ENCODE peak calls at places on chromosomes 16 and 17, in seven cellular contexts. G, X, J, M, F, I and U are unnamed samples.

GRCh38 chr16:84717484-84717883 is 17.7 kb downstream of the USP10 start:
- DNase-seq in G (no peak), X (no peak), J (no peak), M (no peak), F (no peak), I (no peak), U (no peak)

GRCh38 chr17:10779607-10780006 is 24.3 kb downstream of the TMEM238L start:
- DNase-seq in G (no peak), X (no peak), J (no peak), M (no peak), F (no peak), I (no peak), U (no peak)

GRCh38 chr16:67562918-67563707 is 787 bp downstream of the CTCF start:
- DNase-seq in G (peak), X (peak), J (peak), M (no peak), F (no peak), I (peak), U (no peak)

GRCh38 chr17:2484876-2485275 is 26.8 kb downstream of the METTL16 start:
- DNase-seq in G (no peak), X (peak), J (peak), M (no peak), F (no peak), I (no peak), U (peak)

GRCh38 chr17:66549731-66550207 is 247.4 kb downstream of the PRKCA start:
- DNase-seq in G (peak), X (no peak), J (peak), M (no peak), F (peak), I (no peak), U (no peak)

GRCh38 chr16:69711115-69711740 is 15.1 kb downstream of the NQO1 start:
- DNase-seq in G (peak), X (no peak), J (no peak), M (no peak), F (peak), I (no peak), U (peak)

GRCh38 chr16:87692176-87692575 is 73.6 kb downstream of the KLHDC4 start:
- DNase-seq in G (no peak), X (no peak), J (no peak), M (no peak), F (no peak), I (no peak), U (no peak)

GRCh38 chr17:57256708-57257112 is 387 bp downstream of the MSI2 start:
- DNase-seq in G (peak), X (peak), J (peak), M (no peak), F (no peak), I (peak), U (no peak)

GRCh38 chr17:82246365-82247174 is 17.7 kb downstream of the SLC16A3 start:
- DNase-seq in G (peak), X (no peak), J (no peak), M (no peak), F (peak), I (no peak), U (peak)

GRCh38 chr17:1077536-1078061 is 80.7 kb downstream of the TIMM22 start:
- DNase-seq in G (no peak), X (no peak), J (no peak), M (no peak), F (no peak), I (no peak), U (no peak)

GRCh38 chr16:75606507-75606906 is 16.6 kb downstream of the ADAT1 start:
- DNase-seq in G (no peak), X (no peak), J (no peak), M (no peak), F (no peak), I (no peak), U (no peak)

GRCh38 chr17:47896672-47897490 is 845 bp downstream of the SP2 start:
- DNase-seq in G (peak), X (no peak), J (no peak), M (no peak), F (peak), I (peak), U (no peak)

GRCh38 chr16:89982318-89982717 is 33.8 kb downstream of the DEF8 start:
- DNase-seq in G (no peak), X (no peak), J (no peak), M (no peak), F (no peak), I (no peak), U (no peak)

GRCh38 chr17:29566473-29567361 is at the start of gene ABHD15:
- DNase-seq in G (peak), X (peak), J (peak), M (no peak), F (peak), I (peak), U (no peak)

GRCh38 chr16:30603945-30604315 is 6.3 kb downstream of the ZNF689 start:
- DNase-seq in G (no peak), X (no peak), J (no peak), M (no peak), F (no peak), I (no peak), U (no peak)

GRCh38 chr16:54930034-54930938 is at the start of gene IRX5:
- DNase-seq in G (peak), X (peak), J (peak), M (peak), F (peak), I (peak), U (peak)

GRCh38 chr16:70455910-70456309 is 1.5 kb downstream of the FCSK start:
- DNase-seq in G (no peak), X (no peak), J (no peak), M (no peak), F (no peak), I (peak), U (no peak)

GRCh38 chr17:29726721-29727252 is 104.1 kb upstream of the CORO6 start:
- DNase-seq in G (peak), X (no peak), J (no peak), M (no peak), F (no peak), I (peak), U (no peak)

GRCh38 chr17:64732336-64733006 is 70.4 kb upstream of the SMURF2 start:
- DNase-seq in G (peak), X (no peak), J (no peak), M (no peak), F (no peak), I (no peak), U (no peak)

DNA sequence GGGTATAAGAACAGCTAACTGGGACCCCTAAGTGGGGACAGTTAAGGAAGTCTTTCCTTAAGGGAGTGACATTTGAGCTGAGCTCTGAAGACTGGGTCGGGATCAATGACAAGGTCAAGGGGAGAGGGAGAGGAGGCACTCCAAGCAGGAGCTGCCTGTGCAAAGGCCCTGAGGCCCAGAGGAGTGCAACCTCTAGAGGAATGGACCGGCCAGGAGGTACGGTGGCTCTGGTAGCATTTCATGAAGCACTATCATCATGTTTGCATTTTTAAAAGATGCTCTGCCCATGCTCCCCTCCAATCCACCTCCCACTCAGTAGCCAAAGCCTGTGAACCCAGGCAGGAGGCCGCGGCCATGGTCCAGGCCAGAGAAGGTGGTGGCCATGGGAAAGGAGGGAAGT is 27.4 kb downstream of the RBFOX3 start:
- DNase-seq in G (no peak), X (no peak), J (no peak), M (no peak), F (no peak), I (no peak), U (no peak)
- H3K27ac ChIP-seq in G (no peak), X (no peak), J (no peak), M (no peak), F (no peak), I (no peak), U (no peak)

GRCh38 chr16:17572145-17572544 is 101.4 kb upstream of the XYLT1 start:
- DNase-seq in G (no peak), X (no peak), J (peak), M (no peak), F (no peak), I (no peak), U (no peak)
- H3K4me2 ChIP-seq in G (no peak), X (no peak), J (no peak), M (no peak), F (peak), I (no peak), U (peak)

GRCh38 chr17:62750502-62751349 is 57.4 kb downstream of the MARCHF10 start:
- DNase-seq in G (peak), X (peak), J (peak), M (peak), F (no peak), I (no peak), U (peak)
- H2AFZ ChIP-seq in G (peak), X (peak), J (peak), M (peak), F (no peak), I (no peak), U (peak)

GRCh38 chr17:56141046-56141839 is 12.0 kb upstream of the ANKFN1 start:
- DNase-seq in G (peak), X (no peak), J (no peak), M (no peak), F (no peak), I (no peak), U (no peak)
- H3K27ac ChIP-seq in G (no peak), X (no peak), J (no peak), M (no peak), F (no peak), I (no peak), U (no peak)

GRCh38 chr16:49700928-49701685 is 154.8 kb downstream of the ZNF423 start:
- DNase-seq in G (peak), X (peak), J (peak), M (no peak), F (no peak), I (no peak), U (no peak)

GRCh38 chr16:49699718-49700117 is 156.2 kb downstream of the ZNF423 start:
- DNase-seq in G (no peak), X (no peak), J (no peak), M (no peak), F (no peak), I (no peak), U (no peak)

GRCh38 chr16:49701867-49702494 is 153.9 kb downstream of the ZNF423 start:
- DNase-seq in G (peak), X (peak), J (peak), M (no peak), F (no peak), I (no peak), U (no peak)

GRCh38 chr16:49698931-49699715 is 156.8 kb downstream of the ZNF423 start:
- DNase-seq in G (peak), X (peak), J (peak), M (no peak), F (no peak), I (no peak), U (no peak)

GRCh38 chr16:49700222-49700927 is 155.5 kb downstream of the ZNF423 start:
- DNase-seq in G (peak), X (peak), J (peak), M (no peak), F (no peak), I (no peak), U (no peak)
- H3K4me2 ChIP-seq in G (no peak), X (peak), J (peak), M (peak), F (no peak), I (no peak), U (peak)

GRCh38 chr17:49224198-49224996 is 6.2 kb downstream of the PHOSPHO1 start:
- DNase-seq in G (no peak), X (peak), J (peak), M (no peak), F (no peak), I (peak), U (no peak)
- H2AFZ ChIP-seq in G (no peak), X (peak), J (peak), M (peak), F (no peak), I (no peak), U (peak)

GRCh38 chr17:61255609-61256008 is 144.0 kb upstream of the TBX2 start:
- DNase-seq in G (no peak), X (no peak), J (no peak), M (no peak), F (no peak), I (no peak), U (no peak)
- H3K27ac ChIP-seq in G (peak), X (no peak), J (no peak), M (no peak), F (no peak), I (no peak), U (no peak)